ENCODE peak calls at places on chromosomes 6 and 20, in six cellular contexts. W is HepG2, H is Peyer's patch, G is HCT116, O is heart right ventricle, Q is A549. Y is an unnamed sample.

GRCh38 chr6:108838101-108838717 is 10.0 kb upstream of the ARMC2 start:
- DNase-seq in W (no peak), H (no peak), G (no peak), O (no peak), Q (peak; percentile 16), Y (peak; percentile 16)

GRCh38 chr6:45398075-45398817 is 20.5 kb upstream of the SUPT3H start:
- DNase-seq in W (no peak), H (no peak), G (no peak), O (no peak), Q (no peak), Y (no peak)

GRCh38 chr6:136739501-136739900 is 52.8 kb downstream of the MAP3K5 start:
- DNase-seq in W (no peak), H (no peak), G (no peak), O (no peak), Q (no peak), Y (no peak)

GRCh38 chr6:144064402-144064830 is 31.0 kb downstream of the SF3B5 start:
- DNase-seq in W (no peak), H (peak; percentile 73), G (no peak), O (peak; percentile 12), Q (no peak), Y (peak; percentile 30)

GRCh38 chr6:44104661-44105060 is 22.6 kb downstream of the MRPL14 start:
- DNase-seq in W (no peak), H (no peak), G (no peak), O (peak; percentile 83), Q (no peak), Y (no peak)

GRCh38 chr6:128492386-128492785 is 28.0 kb downstream of the PTPRK start:
- DNase-seq in W (no peak), H (no peak), G (no peak), O (no peak), Q (peak; percentile 63), Y (no peak)

GRCh38 chr6:9621276-9621675 is 793.6 kb downstream of the TFAP2A start:
- DNase-seq in W (no peak), H (no peak), G (no peak), O (no peak), Q (no peak), Y (no peak)

GRCh38 chr6:7624781-7625710 is 35.0 kb downstream of the SNRNP48 start:
- DNase-seq in W (no peak), H (no peak), G (no peak), O (no peak), Q (no peak), Y (no peak)

GRCh38 chr6:25042599-25042936 is 106.8 kb upstream of the RIPOR2 start:
- DNase-seq in W (no peak), H (no peak), G (no peak), O (no peak), Q (no peak), Y (no peak)

GRCh38 chr6:22732186-22732970 is 163.0 kb downstream of the HDGFL1 start:
- DNase-seq in W (no peak), H (no peak), G (no peak), O (no peak), Q (no peak), Y (no peak)

GRCh38 chr6:159117031-159117430 is 52.2 kb upstream of the FNDC1 start:
- DNase-seq in W (no peak), H (no peak), G (no peak), O (no peak), Q (no peak), Y (no peak)

GRCh38 chr6:125791151-125791819 is 525 bp downstream of the NCOA7 start:
- DNase-seq in W (peak; percentile 57), H (no peak), G (no peak), O (peak; percentile 30), Q (peak; percentile 71), Y (no peak)

GRCh38 chr20:58482416-58482815 is 32.8 kb downstream of the APCDD1L start:
- DNase-seq in W (no peak), H (no peak), G (no peak), O (no peak), Q (no peak), Y (no peak)

GRCh38 chr6:127134136-127134535 is 15.7 kb downstream of the RSPO3 start:
- DNase-seq in W (no peak), H (no peak), G (no peak), O (no peak), Q (no peak), Y (no peak)

GRCh38 chr6:5442319-5442718 is 181.0 kb downstream of the FARS2 start:
- DNase-seq in W (no peak), H (no peak), G (no peak), O (no peak), Q (no peak), Y (no peak)

GRCh38 chr6:11094411-11094851 is 797 bp downstream of the SMIM13 start:
- DNase-seq in W (peak; percentile 50), H (no peak), G (no peak), O (peak; percentile 43), Q (peak; percentile 18), Y (peak; percentile 26)

GRCh38 chr6:106080106-106081095 is 5.7 kb upstream of the PRDM1 start:
- DNase-seq in W (no peak), H (no peak), G (no peak), O (no peak), Q (no peak), Y (no peak)

GRCh38 chr6:106082735-106083398 is 3.3 kb upstream of the PRDM1 start:
- DNase-seq in W (no peak), H (no peak), G (no peak), O (no peak), Q (no peak), Y (no peak)

GRCh38 chr6:106084106-106084963 is 1.8 kb upstream of the PRDM1 start:
- DNase-seq in W (peak; percentile 7), H (no peak), G (peak; percentile 72), O (peak; percentile 25), Q (peak; percentile 92), Y (no peak)

GRCh38 chr6:106083618-106084017 is 2.5 kb upstream of the PRDM1 start:
- DNase-seq in W (no peak), H (no peak), G (no peak), O (no peak), Q (no peak), Y (no peak)

DNA sequence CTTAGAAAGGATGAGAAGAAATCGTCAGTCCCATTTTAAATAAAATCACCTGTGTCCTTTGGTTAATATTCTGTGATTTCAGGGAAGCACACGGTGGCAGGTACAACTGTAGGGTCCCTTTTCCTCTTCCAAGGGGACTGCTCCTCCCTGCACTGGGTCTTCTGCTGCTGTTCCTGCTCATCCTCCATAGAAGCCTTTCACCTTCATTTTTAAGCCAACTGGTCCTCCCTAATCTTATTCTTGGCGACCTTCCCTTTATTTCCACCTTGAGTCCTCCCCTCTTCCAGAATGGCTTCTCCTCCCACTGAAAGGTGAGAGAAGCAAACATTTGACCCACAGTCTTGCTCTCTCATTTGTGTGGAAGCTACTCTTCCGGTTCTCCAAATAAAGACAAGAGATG is 4.4 kb upstream of the PRDM1 start:
- DNase-seq in W (no peak), H (no peak), G (no peak), O (no peak), Q (no peak), Y (no peak)
- H3K4me1 ChIP-seq in W (peaks cover 10% of the 10 kb centered on the region), H (peaks cover 8% of the 10 kb centered on the region), G (peaks cover 8% of the 10 kb centered on the region), O (peaks cover 36% of the 10 kb centered on the region), Q (peaks cover 34% of the 10 kb centered on the region), Y (peaks cover 7% of the 10 kb centered on the region)

DNA sequence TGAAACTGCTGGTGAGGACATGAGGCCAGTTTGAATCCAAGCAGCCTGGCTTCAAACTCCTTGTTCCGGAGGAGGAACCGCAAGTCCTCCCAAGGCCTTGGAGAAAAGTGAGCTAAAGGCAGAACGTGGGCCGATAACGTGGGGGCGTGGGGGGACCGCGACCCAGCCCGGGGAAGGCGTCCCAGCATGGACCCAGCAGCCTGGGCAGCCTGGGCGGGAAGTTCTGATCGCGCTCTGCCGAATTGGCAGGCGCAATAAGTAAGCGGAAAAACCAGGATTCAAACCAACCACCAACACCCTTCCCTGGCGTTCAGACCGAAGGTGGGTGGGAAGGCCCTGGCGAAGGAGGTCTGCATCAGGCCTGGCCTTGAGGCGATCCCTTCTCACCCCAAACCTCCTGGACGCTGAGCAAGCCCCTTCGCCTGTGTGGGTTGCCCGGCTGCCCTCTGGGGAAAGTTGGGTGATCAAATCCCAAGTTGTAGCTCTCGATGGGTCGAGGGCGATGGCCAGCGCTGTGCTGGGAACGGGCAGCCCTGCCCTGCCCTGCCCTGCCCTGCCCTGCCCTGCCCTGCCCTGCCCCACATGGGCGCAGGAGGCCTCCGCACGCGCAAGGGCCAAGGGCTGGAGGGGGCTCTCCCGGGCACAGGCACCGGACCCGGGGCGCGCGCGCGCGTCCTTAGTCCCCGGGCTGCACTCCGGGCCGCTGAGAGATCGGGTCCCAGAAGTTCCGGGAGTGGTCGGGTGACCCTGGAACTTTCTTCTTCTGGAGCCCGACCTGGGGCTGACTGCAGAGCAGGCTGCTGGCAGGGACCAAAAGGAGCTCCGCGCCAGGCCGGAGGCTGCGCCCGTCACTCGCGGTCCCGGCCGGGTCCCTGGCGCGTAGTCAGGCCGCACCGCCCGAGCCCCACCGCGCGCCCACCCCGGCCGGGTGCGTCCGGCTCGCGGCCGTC is 644 bp upstream of the SLC22A3 start:
- DNase-seq in W (no peak), H (peak; percentile 62), G (no peak), O (no peak), Q (peak; percentile 60), Y (no peak)
- H3K4me3 ChIP-seq in W (peak overlapping the region; percentile 86), H (peak overlapping the region; percentile 70), G (no peak overlapping the region), O (peak overlapping the region; percentile 53), Q (peak overlapping the region; percentile 93), Y (peak overlapping the region; percentile 57)

GRCh38 chr6:42932412-42932811 is 3.1 kb downstream of the CNPY3 start:
- DNase-seq in W (no peak), H (no peak), G (no peak), O (no peak), Q (no peak), Y (no peak)

GRCh38 chr6:42928748-42929087 is 562 bp upstream of the CNPY3 start:
- DNase-seq in W (no peak), H (no peak), G (no peak), O (peak; percentile 13), Q (no peak), Y (no peak)

GRCh38 chr6:42933195-42933594 is 3.9 kb downstream of the CNPY3 start:
- DNase-seq in W (no peak), H (no peak), G (no peak), O (no peak), Q (no peak), Y (no peak)

GRCh38 chr6:42929088-42929927 is at the start of gene CNPY3:
- DNase-seq in W (peak; percentile 97), H (peak; percentile 97), G (peak; percentile 98), O (peak; percentile 93), Q (peak; percentile 98), Y (peak; percentile 93)

GRCh38 chr6:42929928-42930360 is 664 bp downstream of the CNPY3 start:
- DNase-seq in W (no peak), H (no peak), G (no peak), O (peak; percentile 26), Q (no peak), Y (peak; percentile 48)
- H3K4me1 ChIP-seq in W (peaks cover 57% of the 10 kb centered on the region), H (peaks cover 15% of the 10 kb centered on the region), G (peaks cover 8% of the 10 kb centered on the region), O (peaks cover 59% of the 10 kb centered on the region), Q (peaks cover 11% of the 10 kb centered on the region), Y (peaks cover 21% of the 10 kb centered on the region)

GRCh38 chr20:3248993-3249347 is 10.0 kb upstream of the SLC4A11 start:
- DNase-seq in W (no peak), H (no peak), G (no peak), O (no peak), Q (no peak), Y (no peak)
- H3K4me3 ChIP-seq in W (peak overlapping the region; percentile 61), H (no peak overlapping the region), G (no peak overlapping the region), O (peak overlapping the region; percentile 4), Q (no peak overlapping the region), Y (no peak overlapping the region)

GRCh38 chr6:32847004-32847403 is 3.2 kb upstream of the PSMB8 start:
- DNase-seq in W (no peak), H (no peak), G (no peak), O (no peak), Q (no peak), Y (no peak)
- H3K4me1 ChIP-seq in W (peaks cover 19% of the 10 kb centered on the region), H (peaks cover 9% of the 10 kb centered on the region), G (peaks cover 8% of the 10 kb centered on the region), O (peaks cover 88% of the 10 kb centered on the region), Q (peaks cover 5% of the 10 kb centered on the region), Y (no peaks in the 10 kb centered on the region)

GRCh38 chr6:56804996-56805395 is 149.9 kb upstream of the BEND6 start:
- DNase-seq in W (no peak), H (no peak), G (no peak), O (no peak), Q (peak; percentile 38), Y (no peak)
- H3K4me3 ChIP-seq in W (no peak overlapping the region), H (no peak overlapping the region), G (no peak overlapping the region), O (no peak overlapping the region), Q (no peak overlapping the region), Y (no peak overlapping the region)